ENCODE peak calls at places on chromosomes 11 and 22, in eight cellular contexts. One of them, this sample, is unnamed.
A peak's percentile ranks its signal among the peaks of the same experiment; 100 is the strongest.

GRCh38 chr11:76610871-76611475 is 59.6 kb downstream of the LRRC32 start:
- DNase-seq in lower lobe of right lung: no peak
- DNase-seq in adrenal gland: peak; percentile 16
- DNase-seq in mammary epithelial cell: no peak
- DNase-seq in psoas muscle: no peak
- DNase-seq in A549: no peak
- DNase-seq in CD8-positive, alpha-beta T cell: no peak
- DNase-seq in body of pancreas: no peak
- DNase-seq in this sample: no peak

GRCh38 chr11:133533205-133533604 is 904 bp upstream of the OPCML start:
- DNase-seq in lower lobe of right lung: no peak
- DNase-seq in adrenal gland: no peak
- DNase-seq in mammary epithelial cell: no peak
- DNase-seq in psoas muscle: no peak
- DNase-seq in A549: no peak
- DNase-seq in CD8-positive, alpha-beta T cell: no peak
- DNase-seq in body of pancreas: no peak
- DNase-seq in this sample: no peak

GRCh38 chr11:103800406-103801114 is 235.9 kb upstream of the DDI1 start:
- DNase-seq in lower lobe of right lung: no peak
- DNase-seq in adrenal gland: peak; percentile 18
- DNase-seq in mammary epithelial cell: no peak
- DNase-seq in psoas muscle: no peak
- DNase-seq in A549: no peak
- DNase-seq in CD8-positive, alpha-beta T cell: no peak
- DNase-seq in body of pancreas: no peak
- DNase-seq in this sample: no peak

GRCh38 chr11:120244476-120244875 is 4.5 kb downstream of the POU2F3 start:
- DNase-seq in lower lobe of right lung: no peak
- DNase-seq in adrenal gland: no peak
- DNase-seq in mammary epithelial cell: peak; percentile 41
- DNase-seq in psoas muscle: no peak
- DNase-seq in A549: no peak
- DNase-seq in CD8-positive, alpha-beta T cell: no peak
- DNase-seq in body of pancreas: no peak
- DNase-seq in this sample: no peak

GRCh38 chr11:69707156-69707555 is 3.3 kb upstream of the FGF19 start:
- DNase-seq in lower lobe of right lung: no peak
- DNase-seq in adrenal gland: no peak
- DNase-seq in mammary epithelial cell: peak; percentile 90
- DNase-seq in psoas muscle: no peak
- DNase-seq in A549: no peak
- DNase-seq in CD8-positive, alpha-beta T cell: no peak
- DNase-seq in body of pancreas: peak; percentile 67
- DNase-seq in this sample: peak; percentile 27

GRCh38 chr11:1889941-1890855 is 1.5 kb downstream of the PRR33 start:
- DNase-seq in lower lobe of right lung: no peak
- DNase-seq in adrenal gland: no peak
- DNase-seq in mammary epithelial cell: no peak
- DNase-seq in psoas muscle: no peak
- DNase-seq in A549: no peak
- DNase-seq in CD8-positive, alpha-beta T cell: no peak
- DNase-seq in body of pancreas: no peak
- DNase-seq in this sample: no peak

GRCh38 chr11:11672764-11673163 is 51.0 kb upstream of the GALNT18 start:
- DNase-seq in lower lobe of right lung: no peak
- DNase-seq in adrenal gland: no peak
- DNase-seq in mammary epithelial cell: no peak
- DNase-seq in psoas muscle: no peak
- DNase-seq in A549: no peak
- DNase-seq in CD8-positive, alpha-beta T cell: no peak
- DNase-seq in body of pancreas: no peak
- DNase-seq in this sample: no peak

GRCh38 chr22:31846161-31847115 is 92.6 kb downstream of the DEPDC5 start:
- DNase-seq in lower lobe of right lung: no peak
- DNase-seq in adrenal gland: no peak
- DNase-seq in mammary epithelial cell: no peak
- DNase-seq in psoas muscle: no peak
- DNase-seq in A549: peak; percentile 8
- DNase-seq in CD8-positive, alpha-beta T cell: no peak
- DNase-seq in body of pancreas: no peak
- DNase-seq in this sample: no peak

GRCh38 chr22:40325315-40325714 is 21.0 kb upstream of the ADSL start:
- DNase-seq in lower lobe of right lung: no peak
- DNase-seq in adrenal gland: no peak
- DNase-seq in mammary epithelial cell: no peak
- DNase-seq in psoas muscle: no peak
- DNase-seq in A549: no peak
- DNase-seq in CD8-positive, alpha-beta T cell: peak; percentile 87
- DNase-seq in body of pancreas: no peak
- DNase-seq in this sample: no peak

GRCh38 chr11:126104420-126104819 is 41.8 kb upstream of the CDON start:
- DNase-seq in lower lobe of right lung: no peak
- DNase-seq in adrenal gland: no peak
- DNase-seq in mammary epithelial cell: no peak
- DNase-seq in psoas muscle: no peak
- DNase-seq in A549: no peak
- DNase-seq in CD8-positive, alpha-beta T cell: no peak
- DNase-seq in body of pancreas: no peak
- DNase-seq in this sample: no peak

GRCh38 chr11:134592391-134592990 is 180.4 kb upstream of the B3GAT1 start:
- DNase-seq in lower lobe of right lung: peak; percentile 50
- DNase-seq in adrenal gland: no peak
- DNase-seq in mammary epithelial cell: no peak
- DNase-seq in psoas muscle: no peak
- DNase-seq in A549: no peak
- DNase-seq in CD8-positive, alpha-beta T cell: peak; percentile 36
- DNase-seq in body of pancreas: no peak
- DNase-seq in this sample: peak; percentile 61

GRCh38 chr11:69509846-69510390 is 28.5 kb downstream of the LINC01488 start:
- DNase-seq in lower lobe of right lung: peak; percentile 34
- DNase-seq in adrenal gland: no peak
- DNase-seq in mammary epithelial cell: no peak
- DNase-seq in psoas muscle: peak; percentile 35
- DNase-seq in A549: no peak
- DNase-seq in CD8-positive, alpha-beta T cell: peak; percentile 8
- DNase-seq in body of pancreas: no peak
- DNase-seq in this sample: no peak

GRCh38 chr11:117071344-117071787 is 26.9 kb downstream of the SIK3 start:
- DNase-seq in lower lobe of right lung: no peak
- DNase-seq in adrenal gland: peak; percentile 82
- DNase-seq in mammary epithelial cell: no peak
- DNase-seq in psoas muscle: no peak
- DNase-seq in A549: no peak
- DNase-seq in CD8-positive, alpha-beta T cell: no peak
- DNase-seq in body of pancreas: peak; percentile 55
- DNase-seq in this sample: peak; percentile 55

GRCh38 chr11:1036303-1036923 is at the start of gene MUC6:
- DNase-seq in lower lobe of right lung: no peak
- DNase-seq in adrenal gland: no peak
- DNase-seq in mammary epithelial cell: no peak
- DNase-seq in psoas muscle: no peak
- DNase-seq in A549: no peak
- DNase-seq in CD8-positive, alpha-beta T cell: peak; percentile 10
- DNase-seq in body of pancreas: peak; percentile 75
- DNase-seq in this sample: no peak

GRCh38 chr11:104324276-104324675 is 160.3 kb upstream of the PDGFD start:
- DNase-seq in lower lobe of right lung: no peak
- DNase-seq in adrenal gland: no peak
- DNase-seq in mammary epithelial cell: peak; percentile 35
- DNase-seq in psoas muscle: no peak
- DNase-seq in A549: no peak
- DNase-seq in CD8-positive, alpha-beta T cell: no peak
- DNase-seq in body of pancreas: no peak
- DNase-seq in this sample: no peak

GRCh38 chr22:44755956-44756361 is 3.6 kb downstream of the ARHGAP8 start:
- DNase-seq in lower lobe of right lung: no peak
- DNase-seq in adrenal gland: no peak
- DNase-seq in mammary epithelial cell: peak; percentile 80
- DNase-seq in psoas muscle: no peak
- DNase-seq in A549: no peak
- DNase-seq in CD8-positive, alpha-beta T cell: no peak
- DNase-seq in body of pancreas: peak; percentile 72
- DNase-seq in this sample: peak; percentile 74

GRCh38 chr11:132895340-132895739 is 637.0 kb downstream of the OPCML start:
- DNase-seq in lower lobe of right lung: no peak
- DNase-seq in adrenal gland: no peak
- DNase-seq in mammary epithelial cell: peak; percentile 86
- DNase-seq in psoas muscle: no peak
- DNase-seq in A549: no peak
- DNase-seq in CD8-positive, alpha-beta T cell: no peak
- DNase-seq in body of pancreas: no peak
- DNase-seq in this sample: no peak

GRCh38 chr11:64876835-64877341 is 1.5 kb downstream of the EHD1 start:
- DNase-seq in lower lobe of right lung: peak; percentile 83
- DNase-seq in adrenal gland: peak; percentile 76
- DNase-seq in mammary epithelial cell: peak; percentile 39
- DNase-seq in psoas muscle: peak; percentile 74
- DNase-seq in A549: no peak
- DNase-seq in CD8-positive, alpha-beta T cell: no peak
- DNase-seq in body of pancreas: peak; percentile 67
- DNase-seq in this sample: peak; percentile 75

GRCh38 chr11:114738954-114739353 is 60.6 kb downstream of the NXPE2 start:
- DNase-seq in lower lobe of right lung: no peak
- DNase-seq in adrenal gland: peak; percentile 37
- DNase-seq in mammary epithelial cell: peak; percentile 33
- DNase-seq in psoas muscle: peak; percentile 57
- DNase-seq in A549: peak; percentile 4
- DNase-seq in CD8-positive, alpha-beta T cell: no peak
- DNase-seq in body of pancreas: peak; percentile 61
- DNase-seq in this sample: peak; percentile 50

GRCh38 chr11:79055866-79056632 is 384.8 kb downstream of the TENM4 start:
- DNase-seq in lower lobe of right lung: no peak
- DNase-seq in adrenal gland: no peak
- DNase-seq in mammary epithelial cell: no peak
- DNase-seq in psoas muscle: no peak
- DNase-seq in A549: no peak
- DNase-seq in CD8-positive, alpha-beta T cell: no peak
- DNase-seq in body of pancreas: no peak
- DNase-seq in this sample: no peak

GRCh38 chr11:373716-374551 is 4.6 kb downstream of the B4GALNT4 start:
- DNase-seq in lower lobe of right lung: no peak
- DNase-seq in adrenal gland: no peak
- DNase-seq in mammary epithelial cell: no peak
- DNase-seq in psoas muscle: peak; percentile 48
- DNase-seq in A549: no peak
- DNase-seq in CD8-positive, alpha-beta T cell: no peak
- DNase-seq in body of pancreas: no peak
- DNase-seq in this sample: no peak

GRCh38 chr11:5605849-5606248 is 9.4 kb downstream of the TRIM6 start:
- DNase-seq in lower lobe of right lung: no peak
- DNase-seq in adrenal gland: peak; percentile 31
- DNase-seq in mammary epithelial cell: peak; percentile 85
- DNase-seq in psoas muscle: no peak
- DNase-seq in A549: no peak
- DNase-seq in CD8-positive, alpha-beta T cell: no peak
- DNase-seq in body of pancreas: no peak
- DNase-seq in this sample: no peak

DNA sequence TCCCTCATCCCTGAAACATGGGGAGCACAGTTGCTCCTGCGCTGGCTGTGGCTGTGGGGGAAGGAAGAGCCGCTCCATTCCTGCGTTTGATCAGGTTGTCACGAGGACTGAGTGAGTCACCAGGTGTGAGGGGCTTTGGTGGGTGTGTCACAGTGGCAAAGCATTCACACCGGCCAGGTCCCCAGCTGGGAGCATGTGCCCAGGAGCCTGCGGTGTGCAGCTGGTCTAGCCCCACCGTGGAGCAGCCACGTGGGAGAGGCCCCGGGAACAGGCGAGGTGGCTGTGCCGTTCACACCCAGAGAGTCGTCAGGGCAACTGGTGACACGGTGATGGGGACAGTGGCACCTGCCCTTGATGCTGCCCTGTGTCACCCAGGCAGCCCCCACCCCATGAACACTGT is 47.6 kb upstream of the PPARA start:
- DNase-seq in lower lobe of right lung: no peak
- DNase-seq in adrenal gland: no peak
- DNase-seq in mammary epithelial cell: no peak
- DNase-seq in psoas muscle: no peak
- DNase-seq in A549: no peak
- DNase-seq in CD8-positive, alpha-beta T cell: no peak
- DNase-seq in body of pancreas: peak; percentile 55
- DNase-seq in this sample: no peak
- H3K4me1 ChIP-seq in lower lobe of right lung: peaks cover 67% of the 10 kb centered on the region
- H3K4me1 ChIP-seq in adrenal gland: peaks cover 77% of the 10 kb centered on the region
- H3K4me1 ChIP-seq in mammary epithelial cell: peaks cover 98% of the 10 kb centered on the region
- H3K4me1 ChIP-seq in psoas muscle: peaks cover 79% of the 10 kb centered on the region
- H3K4me1 ChIP-seq in A549: peaks cover 92% of the 10 kb centered on the region
- H3K4me1 ChIP-seq in CD8-positive, alpha-beta T cell: no peaks in the 10 kb centered on the region
- H3K4me1 ChIP-seq in body of pancreas: peaks cover 94% of the 10 kb centered on the region
- H3K4me1 ChIP-seq in this sample: peaks cover 10% of the 10 kb centered on the region

GRCh38 chr11:27398413-27398780 is 35.4 kb upstream of the CCDC34 start:
- DNase-seq in lower lobe of right lung: no peak
- DNase-seq in adrenal gland: no peak
- DNase-seq in mammary epithelial cell: no peak
- DNase-seq in psoas muscle: no peak
- DNase-seq in A549: no peak
- DNase-seq in CD8-positive, alpha-beta T cell: no peak
- DNase-seq in body of pancreas: no peak
- DNase-seq in this sample: no peak
- H3K4me1 ChIP-seq in lower lobe of right lung: peaks cover 8% of the 10 kb centered on the region
- H3K4me1 ChIP-seq in adrenal gland: peaks cover 23% of the 10 kb centered on the region
- H3K4me1 ChIP-seq in mammary epithelial cell: peaks cover 29% of the 10 kb centered on the region
- H3K4me1 ChIP-seq in psoas muscle: peaks cover 9% of the 10 kb centered on the region
- H3K4me1 ChIP-seq in A549: peaks cover 93% of the 10 kb centered on the region
- H3K4me1 ChIP-seq in CD8-positive, alpha-beta T cell: no peaks in the 10 kb centered on the region
- H3K4me1 ChIP-seq in body of pancreas: peaks cover 82% of the 10 kb centered on the region
- H3K4me1 ChIP-seq in this sample: peaks cover 4% of the 10 kb centered on the region

GRCh38 chr11:57323503-57324153 is 1.1 kb downstream of the TNKS1BP1 start:
- DNase-seq in lower lobe of right lung: no peak
- DNase-seq in adrenal gland: no peak
- DNase-seq in mammary epithelial cell: no peak
- DNase-seq in psoas muscle: peak; percentile 61
- DNase-seq in A549: peak; percentile 51
- DNase-seq in CD8-positive, alpha-beta T cell: no peak
- DNase-seq in body of pancreas: peak; percentile 29
- DNase-seq in this sample: no peak
- H3K4me1 ChIP-seq in lower lobe of right lung: peaks cover 65% of the 10 kb centered on the region
- H3K4me1 ChIP-seq in adrenal gland: peaks cover 61% of the 10 kb centered on the region
- H3K4me1 ChIP-seq in mammary epithelial cell: peaks cover 55% of the 10 kb centered on the region
- H3K4me1 ChIP-seq in psoas muscle: peaks cover 49% of the 10 kb centered on the region
- H3K4me1 ChIP-seq in A549: peaks cover 47% of the 10 kb centered on the region
- H3K4me1 ChIP-seq in CD8-positive, alpha-beta T cell: peaks cover 29% of the 10 kb centered on the region
- H3K4me1 ChIP-seq in body of pancreas: peaks cover 65% of the 10 kb centered on the region
- H3K4me1 ChIP-seq in this sample: peaks cover 10% of the 10 kb centered on the region

DNA sequence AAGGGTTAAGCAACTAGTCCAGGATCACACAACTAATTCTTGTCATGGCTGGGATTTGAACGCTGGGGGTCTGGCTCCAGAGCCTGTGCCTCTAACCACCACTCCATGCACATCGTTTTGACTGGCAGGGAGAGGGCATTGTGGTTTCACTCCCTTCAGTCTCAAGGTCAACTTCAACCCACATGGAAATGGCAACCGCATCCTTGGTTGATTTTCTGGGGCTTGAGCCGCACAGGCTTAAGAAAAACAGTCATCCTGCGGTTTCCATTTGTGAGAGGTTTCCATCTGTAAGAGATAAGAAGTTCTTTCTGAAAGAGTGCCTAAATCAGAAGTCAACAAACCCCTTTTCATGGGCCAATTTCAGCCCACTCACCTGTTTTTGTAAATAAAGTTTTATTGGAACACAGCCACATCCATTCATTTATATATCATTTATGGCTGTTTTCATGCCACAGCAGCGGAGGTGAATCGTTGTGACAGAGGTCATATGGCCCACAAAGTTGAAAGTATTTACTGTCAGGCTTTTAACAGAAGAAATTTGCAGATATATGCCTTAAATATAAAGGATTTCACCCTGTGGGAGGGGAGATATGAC is 65.7 kb downstream of the SGSM1 start:
- DNase-seq in lower lobe of right lung: no peak
- DNase-seq in adrenal gland: no peak
- DNase-seq in mammary epithelial cell: no peak
- DNase-seq in psoas muscle: no peak
- DNase-seq in A549: no peak
- DNase-seq in CD8-positive, alpha-beta T cell: no peak
- DNase-seq in body of pancreas: no peak
- DNase-seq in this sample: no peak
- H3K4me1 ChIP-seq in lower lobe of right lung: no peaks in the 10 kb centered on the region
- H3K4me1 ChIP-seq in adrenal gland: no peaks in the 10 kb centered on the region
- H3K4me1 ChIP-seq in mammary epithelial cell: no peaks in the 10 kb centered on the region
- H3K4me1 ChIP-seq in psoas muscle: no peaks in the 10 kb centered on the region
- H3K4me1 ChIP-seq in A549: no peaks in the 10 kb centered on the region
- H3K4me1 ChIP-seq in CD8-positive, alpha-beta T cell: no peaks in the 10 kb centered on the region
- H3K4me1 ChIP-seq in body of pancreas: no peaks in the 10 kb centered on the region
- H3K4me1 ChIP-seq in this sample: no peaks in the 10 kb centered on the region

This sample was measured in small intestine.